ENCODE peak calls at places on chromosomes 5 and 9, in six cellular contexts. One of them, this sample, is unnamed.
A peak's percentile ranks its signal among the peaks of the same experiment; 100 is the strongest.

GRCh38 chr5:80958611-80959010 is 1.6 kb upstream of the RASGRF2 start:
- DNase-seq in HL-60: no peak
- DNase-seq in osteoblast: no peak
- DNase-seq in PC-9: no peak
- DNase-seq in psoas muscle: no peak
- DNase-seq in CD4-positive, alpha-beta T cell: no peak
- DNase-seq in this sample: no peak

GRCh38 chr9:135309763-135310125 is 169.8 kb upstream of the PPP1R26 start:
- DNase-seq in CD4-positive, alpha-beta T cell: no peak
- DNase-seq in HL-60: no peak
- DNase-seq in osteoblast: peak; percentile 46
- DNase-seq in psoas muscle: no peak
- DNase-seq in PC-9: no peak
- DNase-seq in this sample: no peak

GRCh38 chr9:110837401-110838005 is 168.9 kb downstream of the MUSK start:
- DNase-seq in psoas muscle: no peak
- DNase-seq in HL-60: no peak
- DNase-seq in CD4-positive, alpha-beta T cell: no peak
- DNase-seq in osteoblast: no peak
- DNase-seq in PC-9: no peak
- DNase-seq in this sample: no peak

GRCh38 chr5:34709861-34710673 is 53.9 kb downstream of the RAI14 start:
- DNase-seq in HL-60: no peak
- DNase-seq in osteoblast: peak; percentile 68
- DNase-seq in PC-9: peak; percentile 62
- DNase-seq in psoas muscle: no peak
- DNase-seq in CD4-positive, alpha-beta T cell: no peak
- DNase-seq in this sample: no peak

GRCh38 chr5:150523472-150524350 is 15.8 kb downstream of the NDST1 start:
- DNase-seq in HL-60: no peak
- DNase-seq in osteoblast: peak; percentile 96
- DNase-seq in psoas muscle: no peak
- DNase-seq in CD4-positive, alpha-beta T cell: peak; percentile 15
- DNase-seq in PC-9: peak; percentile 27
- DNase-seq in this sample: no peak

GRCh38 chr5:123951204-123951977 is 439.4 kb downstream of the CSNK1G3 start:
- DNase-seq in PC-9: no peak
- DNase-seq in HL-60: no peak
- DNase-seq in psoas muscle: no peak
- DNase-seq in CD4-positive, alpha-beta T cell: no peak
- DNase-seq in osteoblast: peak; percentile 93
- DNase-seq in this sample: no peak

GRCh38 chr5:6419340-6419852 is 29.3 kb upstream of the UBE2QL1 start:
- DNase-seq in HL-60: no peak
- DNase-seq in psoas muscle: no peak
- DNase-seq in CD4-positive, alpha-beta T cell: no peak
- DNase-seq in osteoblast: no peak
- DNase-seq in PC-9: no peak
- DNase-seq in this sample: no peak

GRCh38 chr9:123318961-123319421 is 37.0 kb upstream of the CRB2 start:
- DNase-seq in PC-9: no peak
- DNase-seq in osteoblast: peak; percentile 79
- DNase-seq in psoas muscle: no peak
- DNase-seq in HL-60: no peak
- DNase-seq in CD4-positive, alpha-beta T cell: no peak
- DNase-seq in this sample: no peak

GRCh38 chr5:122704247-122705036 is 70.4 kb upstream of the SNX2 start:
- DNase-seq in CD4-positive, alpha-beta T cell: no peak
- DNase-seq in PC-9: no peak
- DNase-seq in osteoblast: no peak
- DNase-seq in HL-60: no peak
- DNase-seq in psoas muscle: no peak
- DNase-seq in this sample: no peak

GRCh38 chr5:75034137-75034739 is 18.1 kb downstream of the GCNT4 start:
- DNase-seq in HL-60: no peak
- DNase-seq in PC-9: peak; percentile 64
- DNase-seq in osteoblast: no peak
- DNase-seq in psoas muscle: no peak
- DNase-seq in CD4-positive, alpha-beta T cell: peak; percentile 51
- DNase-seq in this sample: no peak

GRCh38 chr5:34898258-34898895 is 16.9 kb downstream of the RAD1 start:
- DNase-seq in psoas muscle: peak; percentile 39
- DNase-seq in HL-60: no peak
- DNase-seq in osteoblast: peak; percentile 73
- DNase-seq in PC-9: peak; percentile 84
- DNase-seq in CD4-positive, alpha-beta T cell: peak; percentile 59
- DNase-seq in this sample: peak; percentile 73

GRCh38 chr5:147949711-147950573 is 43.6 kb upstream of the C5orf46 start:
- DNase-seq in osteoblast: peak; percentile 56
- DNase-seq in CD4-positive, alpha-beta T cell: no peak
- DNase-seq in HL-60: no peak
- DNase-seq in psoas muscle: no peak
- DNase-seq in PC-9: no peak
- DNase-seq in this sample: no peak

GRCh38 chr9:86563350-86563749 is 209.1 kb upstream of the TUT7 start:
- DNase-seq in HL-60: no peak
- DNase-seq in PC-9: no peak
- DNase-seq in CD4-positive, alpha-beta T cell: no peak
- DNase-seq in psoas muscle: no peak
- DNase-seq in osteoblast: no peak
- DNase-seq in this sample: no peak

GRCh38 chr9:83596899-83597504 is 25.9 kb upstream of the IDNK start:
- DNase-seq in HL-60: no peak
- DNase-seq in osteoblast: peak; percentile 79
- DNase-seq in psoas muscle: no peak
- DNase-seq in CD4-positive, alpha-beta T cell: no peak
- DNase-seq in PC-9: peak; percentile 32
- DNase-seq in this sample: no peak

GRCh38 chr9:126459965-126460843 is 133.6 kb downstream of the MVB12B start:
- DNase-seq in psoas muscle: no peak
- DNase-seq in HL-60: no peak
- DNase-seq in CD4-positive, alpha-beta T cell: no peak
- DNase-seq in PC-9: no peak
- DNase-seq in osteoblast: no peak
- DNase-seq in this sample: peak; percentile 29

GRCh38 chr5:159737263-159737662 is 179.0 kb upstream of the ADRA1B start:
- DNase-seq in osteoblast: no peak
- DNase-seq in psoas muscle: no peak
- DNase-seq in HL-60: no peak
- DNase-seq in PC-9: no peak
- DNase-seq in CD4-positive, alpha-beta T cell: no peak
- DNase-seq in this sample: peak; percentile 24

GRCh38 chr9:98172604-98173003 is 19.8 kb downstream of the CORO2A start:
- DNase-seq in osteoblast: peak; percentile 77
- DNase-seq in PC-9: peak; percentile 76
- DNase-seq in psoas muscle: no peak
- DNase-seq in CD4-positive, alpha-beta T cell: no peak
- DNase-seq in HL-60: no peak
- DNase-seq in this sample: no peak

GRCh38 chr5:149434162-149435014 is 55.3 kb upstream of the IL17B start:
- DNase-seq in HL-60: no peak
- DNase-seq in PC-9: peak; percentile 59
- DNase-seq in osteoblast: peak; percentile 95
- DNase-seq in CD4-positive, alpha-beta T cell: peak; percentile 38
- DNase-seq in psoas muscle: no peak
- DNase-seq in this sample: peak; percentile 83

GRCh38 chr5:73311291-73312110 is 137.1 kb downstream of the FOXD1 start:
- DNase-seq in osteoblast: peak; percentile 93
- DNase-seq in psoas muscle: peak; percentile 72
- DNase-seq in PC-9: peak; percentile 53
- DNase-seq in HL-60: no peak
- DNase-seq in CD4-positive, alpha-beta T cell: no peak
- DNase-seq in this sample: peak; percentile 68

GRCh38 chr5:36969700-36970395 is 93.3 kb downstream of the NIPBL start:
- DNase-seq in psoas muscle: no peak
- DNase-seq in HL-60: no peak
- DNase-seq in CD4-positive, alpha-beta T cell: no peak
- DNase-seq in osteoblast: no peak
- DNase-seq in PC-9: no peak
- DNase-seq in this sample: no peak

GRCh38 chr5:79205965-79206364 is 30.0 kb upstream of the JMY start:
- DNase-seq in HL-60: no peak
- DNase-seq in osteoblast: no peak
- DNase-seq in psoas muscle: no peak
- DNase-seq in CD4-positive, alpha-beta T cell: no peak
- DNase-seq in PC-9: no peak
- DNase-seq in this sample: no peak

GRCh38 chr5:79947486-79948023 is 43.5 kb downstream of the MTX3 start:
- DNase-seq in osteoblast: no peak
- DNase-seq in HL-60: no peak
- DNase-seq in psoas muscle: no peak
- DNase-seq in CD4-positive, alpha-beta T cell: no peak
- DNase-seq in PC-9: no peak
- DNase-seq in this sample: no peak

DNA sequence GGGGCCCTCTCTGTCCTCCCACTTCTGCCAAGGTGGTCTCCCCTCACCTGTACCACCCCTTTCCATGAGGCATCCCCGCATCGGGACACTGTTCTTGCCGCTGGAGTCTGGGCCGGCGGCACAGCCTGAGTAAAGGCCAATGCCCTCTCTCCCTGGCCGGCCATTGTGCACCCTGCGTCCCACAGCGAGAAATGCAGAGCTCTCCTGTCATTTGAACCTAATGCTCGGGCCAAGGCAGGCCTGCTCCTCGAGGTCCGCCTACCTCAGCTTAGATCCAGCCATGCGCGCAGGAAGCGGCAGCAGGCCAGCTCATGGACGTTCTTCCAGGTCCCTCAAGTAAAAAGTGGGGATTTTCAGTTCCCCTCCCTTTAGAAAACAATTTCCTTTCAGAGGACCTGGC is 135.0 kb downstream of the HSD17B3 start:
- DNase-seq in PC-9: no peak
- DNase-seq in HL-60: no peak
- DNase-seq in osteoblast: peak; percentile 55
- DNase-seq in CD4-positive, alpha-beta T cell: no peak
- DNase-seq in psoas muscle: no peak
- DNase-seq in this sample: no peak
- H3K27me3 ChIP-seq in PC-9: peaks cover 71% of the 10 kb centered on the region
- H3K27me3 ChIP-seq in HL-60: no peaks in the 10 kb centered on the region
- H3K27me3 ChIP-seq in osteoblast: peaks cover 9% of the 10 kb centered on the region
- H3K27me3 ChIP-seq in CD4-positive, alpha-beta T cell: no peaks in the 10 kb centered on the region
- H3K27me3 ChIP-seq in psoas muscle: peaks cover 2% of the 10 kb centered on the region
- H3K27me3 ChIP-seq in this sample: no peaks in the 10 kb centered on the region

GRCh38 chr9:76215066-76215465 is 179.2 kb downstream of the RFK start:
- DNase-seq in PC-9: peak; percentile 61
- DNase-seq in osteoblast: peak; percentile 71
- DNase-seq in psoas muscle: no peak
- DNase-seq in CD4-positive, alpha-beta T cell: no peak
- DNase-seq in HL-60: no peak
- DNase-seq in this sample: no peak
- TF ChIP-seq CTCF in PC-9: no peak
- TF ChIP-seq CTCF in osteoblast: no peak
- TF ChIP-seq CTCF in psoas muscle: no peak
- TF ChIP-seq CTCF in CD4-positive, alpha-beta T cell: no peak
- TF ChIP-seq CTCF in HL-60: no peak
- TF ChIP-seq CTCF in this sample: no peak

GRCh38 chr5:67643531-67643930 is 446.9 kb upstream of the CD180 start:
- DNase-seq in osteoblast: peak; percentile 27
- DNase-seq in psoas muscle: no peak
- DNase-seq in CD4-positive, alpha-beta T cell: no peak
- DNase-seq in PC-9: no peak
- DNase-seq in HL-60: no peak
- DNase-seq in this sample: no peak

GRCh38 chr5:67644221-67644920 is 447.8 kb upstream of the CD180 start:
- DNase-seq in osteoblast: no peak
- DNase-seq in psoas muscle: no peak
- DNase-seq in PC-9: no peak
- DNase-seq in CD4-positive, alpha-beta T cell: no peak
- DNase-seq in HL-60: no peak
- DNase-seq in this sample: no peak

GRCh38 chr5:67648201-67648671 is 451.6 kb upstream of the CD180 start:
- DNase-seq in psoas muscle: peak; percentile 83
- DNase-seq in HL-60: no peak
- DNase-seq in CD4-positive, alpha-beta T cell: no peak
- DNase-seq in osteoblast: no peak
- DNase-seq in PC-9: no peak
- DNase-seq in this sample: peak; percentile 91

GRCh38 chr5:67652212-67652611 is 455.6 kb upstream of the CD180 start:
- DNase-seq in osteoblast: no peak
- DNase-seq in PC-9: no peak
- DNase-seq in HL-60: no peak
- DNase-seq in CD4-positive, alpha-beta T cell: no peak
- DNase-seq in psoas muscle: no peak
- DNase-seq in this sample: no peak

GRCh38 chr5:67647772-67648171 is 451.2 kb upstream of the CD180 start:
- DNase-seq in psoas muscle: no peak
- DNase-seq in HL-60: no peak
- DNase-seq in osteoblast: no peak
- DNase-seq in PC-9: no peak
- DNase-seq in CD4-positive, alpha-beta T cell: no peak
- DNase-seq in this sample: no peak
- H3K27ac ChIP-seq in psoas muscle: no peak overlapping the region
- H3K27ac ChIP-seq in HL-60: no peak overlapping the region
- H3K27ac ChIP-seq in osteoblast: peak overlapping the region; percentile 11
- H3K27ac ChIP-seq in PC-9: no peak overlapping the region
- H3K27ac ChIP-seq in CD4-positive, alpha-beta T cell: no peak overlapping the region
- H3K27ac ChIP-seq in this sample: peak overlapping the region; percentile 71

GRCh38 chr5:117041926-117042595 is 467.4 kb upstream of the SEMA6A start:
- DNase-seq in psoas muscle: no peak
- DNase-seq in osteoblast: no peak
- DNase-seq in CD4-positive, alpha-beta T cell: no peak
- DNase-seq in HL-60: no peak
- DNase-seq in PC-9: no peak
- DNase-seq in this sample: no peak

DNA sequence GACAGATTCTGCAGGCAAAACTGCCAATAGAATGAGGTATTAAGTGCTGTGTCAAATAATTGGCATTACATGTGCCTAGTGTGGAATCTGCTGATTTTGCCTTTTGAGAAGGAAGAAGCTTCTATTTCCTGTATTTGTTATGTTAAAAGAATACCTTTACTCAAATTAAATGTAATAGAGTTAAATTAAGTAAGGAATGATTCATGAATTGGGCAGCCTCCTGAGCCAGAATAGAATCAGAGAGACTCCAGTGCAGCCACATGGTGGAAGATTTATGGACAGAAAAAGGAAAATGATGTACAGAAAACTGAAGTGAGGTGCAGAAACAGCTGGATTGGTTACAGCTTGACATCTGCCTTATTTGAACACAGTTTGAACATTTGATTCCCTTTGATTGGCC is 464.4 kb upstream of the SEMA6A start:
- DNase-seq in CD4-positive, alpha-beta T cell: no peak
- DNase-seq in PC-9: no peak
- DNase-seq in osteoblast: no peak
- DNase-seq in psoas muscle: no peak
- DNase-seq in HL-60: no peak
- DNase-seq in this sample: no peak
- H3K27me3 ChIP-seq in CD4-positive, alpha-beta T cell: no peaks in the 10 kb centered on the region
- H3K27me3 ChIP-seq in PC-9: peaks cover 3% of the 10 kb centered on the region
- H3K27me3 ChIP-seq in osteoblast: no peaks in the 10 kb centered on the region
- H3K27me3 ChIP-seq in psoas muscle: no peaks in the 10 kb centered on the region
- H3K27me3 ChIP-seq in HL-60: no peaks in the 10 kb centered on the region
- H3K27me3 ChIP-seq in this sample: no peaks in the 10 kb centered on the region

DNA sequence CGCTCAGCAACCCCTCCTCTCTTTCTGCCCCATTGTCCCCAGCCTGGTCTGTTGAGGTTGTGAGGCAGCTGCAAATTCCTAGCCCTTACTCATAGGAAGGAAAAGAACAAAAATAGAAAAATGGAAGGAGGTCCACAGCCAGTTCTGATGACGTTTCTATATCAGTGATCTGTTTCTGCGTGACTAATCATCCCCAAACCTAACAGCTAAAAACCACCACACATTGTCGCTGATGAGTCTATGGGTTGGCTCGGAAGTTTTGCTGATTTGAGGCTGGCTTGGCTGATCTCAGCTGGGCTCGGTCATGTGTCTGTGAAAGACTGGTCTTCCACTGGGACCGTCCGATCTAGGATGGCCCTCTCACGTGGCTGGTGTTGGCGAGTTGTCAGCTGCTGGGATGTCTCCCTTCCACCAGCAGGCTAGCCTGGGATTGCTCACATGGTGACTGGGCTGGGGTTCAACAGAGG is 200.6 kb upstream of the ZNF618 start:
- DNase-seq in HL-60: no peak
- DNase-seq in CD4-positive, alpha-beta T cell: no peak
- DNase-seq in psoas muscle: peak; percentile 87
- DNase-seq in osteoblast: peak; percentile 95
- DNase-seq in PC-9: peak; percentile 15
- DNase-seq in this sample: peak; percentile 81
- TF ChIP-seq CTCF in HL-60: no peak
- TF ChIP-seq CTCF in CD4-positive, alpha-beta T cell: no peak
- TF ChIP-seq CTCF in psoas muscle: no peak
- TF ChIP-seq CTCF in osteoblast: no peak
- TF ChIP-seq CTCF in PC-9: no peak
- TF ChIP-seq CTCF in this sample: no peak